ENCODE peak calls at places on chromosomes 11 and 22, in five cellular contexts. U, Y, B, V and R are unnamed samples.

GRCh38 chr11:2831826-2832717 is 53.5 kb downstream of the CDKN1C start:
- DNase-seq in B (no peak), U (no peak), Y (no peak), V (no peak), R (no peak)

GRCh38 chr22:39150848-39151215 is 1.6 kb downstream of the CBX7 start:
- DNase-seq in B (no peak), Y (no peak), U (no peak), V (no peak), R (no peak)

GRCh38 chr22:36234919-36235318 is 4.4 kb downstream of the APOL2 start:
- DNase-seq in Y (no peak), V (no peak), B (no peak), U (no peak), R (no peak)

GRCh38 chr11:128498846-128499245 is 88.5 kb downstream of the ETS1 start:
- DNase-seq in B (no peak), U (no peak), V (no peak), Y (no peak), R (no peak)

GRCh38 chr11:108768370-108768769 is 103.5 kb downstream of the DDX10 start:
- DNase-seq in Y (no peak), B (no peak), U (no peak), V (no peak), R (no peak)

GRCh38 chr11:122809861-122810260 is 28.4 kb upstream of the CRTAM start:
- DNase-seq in U (no peak), V (no peak), Y (no peak), B (no peak), R (no peak)

GRCh38 chr11:95487391-95487790 is 256.4 kb upstream of the SESN3 start:
- DNase-seq in B (peak; percentile 34), V (no peak), Y (peak; percentile 97), U (no peak), R (no peak)

GRCh38 chr11:109123811-109124787 is 297.9 kb upstream of the C11orf87 start:
- DNase-seq in V (no peak), B (peak; percentile 45), U (no peak), Y (no peak), R (no peak)

GRCh38 chr11:112795142-112795815 is 165.9 kb upstream of the NCAM1 start:
- DNase-seq in U (no peak), B (peak; percentile 74), V (no peak), Y (peak; percentile 42), R (no peak)

GRCh38 chr11:22734628-22735345 is 68.4 kb downstream of the GAS2 start:
- DNase-seq in U (no peak), B (no peak), Y (peak; percentile 53), V (no peak), R (no peak)

GRCh38 chr11:13249992-13250391 is 27.6 kb upstream of the BMAL1 start:
- DNase-seq in B (no peak), V (no peak), Y (peak; percentile 48), U (no peak), R (no peak)